ENCODE peak calls at places on chromosome 18, in eight cellular contexts. M, A, B, K, O, V, G and Q are unnamed samples. For H3K27me3 and H3K4me1, the result is how much of the 10 kb centered on the place peaks cover.

GRCh38 chr18:40152859-40153258 is 1802.2 kb upstream of the PIK3C3 start:
- DNase-seq in M (no peak), A (no peak), B (no peak), K (no peak), O (no peak), V (no peak), G (no peak), Q (no peak)

GRCh38 chr18:13502585-13502984 is 223.8 kb downstream of the FAM210A start:
- DNase-seq in M (no peak), A (peak), B (no peak), K (no peak), O (no peak), V (no peak), G (no peak), Q (no peak)

GRCh38 chr18:8657050-8657820 is 48.0 kb downstream of the RAB12 start:
- DNase-seq in M (no peak), A (no peak), B (no peak), K (no peak), O (no peak), V (no peak), G (peak), Q (no peak)

GRCh38 chr18:48002933-48003365 is 72.5 kb upstream of the SMAD2 start:
- DNase-seq in M (no peak), A (peak), B (peak), K (peak), O (no peak), V (peak), G (no peak), Q (no peak)

GRCh38 chr18:13379930-13380665 is 161.5 kb downstream of the LDLRAD4 start:
- DNase-seq in M (no peak), A (no peak), B (no peak), K (no peak), O (no peak), V (no peak), G (no peak), Q (no peak)

GRCh38 chr18:49398331-49398730 is 62.1 kb downstream of the DYM start:
- DNase-seq in M (no peak), A (no peak), B (no peak), K (no peak), O (no peak), V (no peak), G (no peak), Q (no peak)

GRCh38 chr18:33901894-33902512 is 322.7 kb downstream of the NOL4 start:
- DNase-seq in M (no peak), A (no peak), B (no peak), K (no peak), O (no peak), V (no peak), G (no peak), Q (no peak)

GRCh38 chr18:44602845-44603244 is 77.8 kb upstream of the SETBP1 start:
- DNase-seq in M (no peak), A (no peak), B (no peak), K (peak), O (no peak), V (no peak), G (no peak), Q (no peak)

GRCh38 chr18:62741118-62741566 is 25.8 kb downstream of the PHLPP1 start:
- DNase-seq in M (no peak), A (no peak), B (peak), K (no peak), O (peak), V (peak), G (no peak), Q (no peak)

GRCh38 chr18:13548944-13549878 is 177.1 kb downstream of the FAM210A start:
- DNase-seq in M (no peak), A (no peak), B (no peak), K (no peak), O (no peak), V (no peak), G (no peak), Q (no peak)

GRCh38 chr18:30334781-30335180 is 707.8 kb downstream of the DSC3 start:
- DNase-seq in M (no peak), A (no peak), B (no peak), K (no peak), O (no peak), V (no peak), G (no peak), Q (no peak)

GRCh38 chr18:57258131-57258777 is 94.1 kb upstream of the ST8SIA3 start:
- DNase-seq in M (no peak), A (no peak), B (no peak), K (no peak), O (no peak), V (no peak), G (no peak), Q (no peak)

GRCh38 chr18:9731380-9731779 is 23.3 kb downstream of the RAB31 start:
- DNase-seq in M (no peak), A (no peak), B (no peak), K (peak), O (no peak), V (no peak), G (no peak), Q (no peak)

GRCh38 chr18:23540867-23541266 is 37.6 kb downstream of the RMC1 start:
- DNase-seq in M (no peak), A (no peak), B (no peak), K (no peak), O (no peak), V (peak), G (no peak), Q (peak)

GRCh38 chr18:44687421-44687820 is 6.7 kb downstream of the SETBP1 start:
- DNase-seq in M (no peak), A (no peak), B (no peak), K (peak), O (no peak), V (no peak), G (no peak), Q (no peak)

GRCh38 chr18:13191779-13192178 is 26.8 kb upstream of the LDLRAD4 start:
- DNase-seq in M (no peak), A (no peak), B (no peak), K (peak), O (peak), V (no peak), G (peak), Q (no peak)

GRCh38 chr18:13614701-13615288 is 111.6 kb downstream of the FAM210A start:
- DNase-seq in M (peak), A (no peak), B (no peak), K (no peak), O (no peak), V (peak), G (no peak), Q (peak)

GRCh38 chr18:32324173-32324572 is 134.3 kb downstream of the MEP1B start:
- DNase-seq in M (no peak), A (no peak), B (no peak), K (peak), O (no peak), V (no peak), G (no peak), Q (no peak)

DNA sequence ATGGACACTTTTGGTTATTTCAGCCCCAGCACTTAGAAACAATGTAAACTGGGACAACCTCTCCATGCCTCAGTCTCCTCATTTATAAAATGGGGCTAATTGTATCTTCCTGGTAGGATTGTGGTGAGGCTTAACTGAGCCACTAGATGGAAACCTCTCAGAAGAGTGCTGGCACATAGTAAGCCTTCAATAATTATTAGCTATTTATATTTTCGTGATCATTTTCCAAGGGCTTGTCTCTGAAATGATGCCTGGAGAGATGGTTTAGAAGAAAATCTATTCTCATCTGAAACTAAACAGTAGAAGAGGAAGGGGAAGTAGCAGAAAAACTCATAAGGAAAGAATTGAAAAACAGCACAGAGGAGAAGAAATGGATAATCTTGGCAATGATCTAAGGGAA is 6.8 kb downstream of the RAX start:
- DNase-seq in M (no peak), A (no peak), B (no peak), K (no peak), O (no peak), V (no peak), G (no peak), Q (no peak)
- H3K27me3 ChIP-seq in M (under half), A (half or more), B (under half), K (half or more), O (half or more), V (under half), G (half or more), Q (under half)

GRCh38 chr18:11998182-11998581 is 16.9 kb downstream of the IMPA2 start:
- DNase-seq in M (no peak), A (peak), B (no peak), K (no peak), O (no peak), V (no peak), G (no peak), Q (no peak)

GRCh38 chr18:12003894-12004293 is 22.6 kb downstream of the IMPA2 start:
- DNase-seq in M (no peak), A (no peak), B (no peak), K (no peak), O (peak), V (no peak), G (no peak), Q (no peak)

GRCh38 chr18:11999431-11999830 is 18.1 kb downstream of the IMPA2 start:
- DNase-seq in M (no peak), A (no peak), B (no peak), K (no peak), O (no peak), V (no peak), G (no peak), Q (no peak)

GRCh38 chr18:12000072-12000659 is 18.9 kb downstream of the IMPA2 start:
- DNase-seq in M (no peak), A (no peak), B (no peak), K (no peak), O (peak), V (peak), G (no peak), Q (no peak)

DNA sequence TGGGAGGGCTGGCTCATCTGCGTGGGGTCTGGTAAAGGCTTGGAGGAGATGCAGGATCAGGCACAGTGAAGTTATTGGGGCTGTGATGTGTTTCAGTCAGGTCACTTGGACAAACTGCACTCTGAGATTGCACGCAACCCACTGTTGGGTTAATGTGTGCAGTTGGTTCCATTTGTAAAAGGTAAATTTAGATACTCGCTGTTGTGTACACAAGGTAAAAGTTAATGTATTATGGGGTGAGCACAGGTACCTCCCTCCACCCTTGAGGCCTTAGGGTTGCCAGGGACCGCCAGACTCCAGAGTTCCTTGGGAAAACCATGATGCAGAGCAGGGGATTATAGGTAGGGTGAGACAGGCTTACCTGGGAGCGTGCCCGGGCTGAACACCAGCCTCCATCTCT is 20.1 kb downstream of the IMPA2 start:
- DNase-seq in M (no peak), A (no peak), B (no peak), K (no peak), O (peak), V (no peak), G (no peak), Q (no peak)
- H3K4me1 ChIP-seq in M (under half), A (under half), B (under half), K (under half), O (under half), V (under half), G (under half), Q (under half)

DNA sequence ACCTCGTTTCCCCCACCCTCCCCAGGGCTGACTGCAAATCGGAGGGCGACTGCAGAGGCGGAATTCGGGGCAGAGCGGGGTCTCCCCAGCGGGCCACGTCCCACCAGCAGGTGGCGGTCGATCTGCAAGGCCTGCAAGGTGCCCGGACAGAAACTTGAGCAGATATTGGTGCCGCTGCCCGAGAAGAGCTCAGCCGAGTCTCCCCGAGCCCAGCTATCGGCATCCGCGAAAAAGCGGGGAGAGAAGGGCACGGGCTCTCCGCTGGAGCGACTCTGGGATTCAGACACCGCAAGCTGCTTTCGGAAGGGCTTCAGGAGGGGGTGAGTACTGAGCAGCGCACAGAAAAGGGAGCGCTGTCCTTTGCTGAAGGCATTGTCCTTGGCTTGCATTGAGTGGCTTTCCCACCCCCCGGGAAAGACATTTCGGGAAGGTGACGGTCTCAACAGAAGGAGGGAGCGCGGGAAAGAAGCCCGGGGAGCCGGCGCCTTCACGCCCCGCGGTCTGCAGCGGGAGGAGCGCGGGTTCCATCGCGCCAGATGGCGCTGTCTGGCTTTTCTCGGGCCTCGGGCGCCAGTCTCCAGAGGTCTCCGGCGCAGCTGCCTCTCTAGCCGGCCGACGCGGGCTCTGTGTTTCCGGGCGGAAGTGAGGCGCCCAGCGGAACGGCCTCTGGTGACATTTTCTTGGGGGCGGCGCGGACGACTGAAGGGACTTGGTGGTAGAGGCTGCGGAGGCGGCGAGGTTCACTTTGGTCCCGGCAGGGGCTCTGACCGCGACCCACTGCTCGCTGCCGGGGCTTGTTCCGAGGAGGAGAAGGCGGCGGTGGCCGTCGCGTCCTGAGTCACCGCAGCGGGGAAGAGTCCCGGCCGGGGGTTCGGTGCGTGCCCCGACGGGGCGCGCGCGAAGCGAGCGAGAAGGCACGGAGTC is 69.5 kb downstream of the HAUS1 start:
- DNase-seq in M (peak), A (peak), B (peak), K (peak), O (peak), V (peak), G (peak), Q (peak)
- H3K4me3 ChIP-seq in M (peak), A (peak), B (peak), K (peak), O (peak), V (peak), G (peak), Q (peak)

DNA sequence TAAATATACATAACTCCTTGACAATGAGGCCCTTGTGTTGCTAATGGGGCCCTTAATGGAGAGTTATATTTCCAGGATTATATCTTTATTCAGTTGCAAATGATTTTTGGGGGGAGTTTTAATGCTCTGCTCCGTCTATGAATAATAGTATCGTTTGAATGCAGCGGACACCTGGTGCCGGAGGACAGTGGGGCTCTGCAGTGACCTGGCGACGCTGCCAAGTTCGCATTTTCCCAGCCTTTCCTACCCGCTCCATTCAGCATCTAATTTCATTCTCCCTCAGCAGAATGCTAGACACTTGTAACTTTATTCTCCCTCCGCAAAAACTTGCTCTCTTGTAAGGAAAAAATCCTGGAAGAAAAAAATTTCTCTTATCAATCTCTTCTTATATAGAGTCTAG is 257.6 kb upstream of the SALL3 start:
- DNase-seq in M (no peak), A (no peak), B (no peak), K (no peak), O (no peak), V (no peak), G (no peak), Q (no peak)
- H3K27me3 ChIP-seq in M (under half), A (under half), B (under half), K (under half), O (under half), V (under half), G (under half), Q (under half)

GRCh38 chr18:2191180-2191790 is 380.0 kb downstream of the METTL4 start:
- DNase-seq in M (no peak), A (no peak), B (no peak), K (no peak), O (no peak), V (no peak), G (no peak), Q (no peak)
- H3K4me1 ChIP-seq in M (under half), A (under half), B (under half), K (under half), O (under half), V (under half), G (under half), Q (under half)

DNA sequence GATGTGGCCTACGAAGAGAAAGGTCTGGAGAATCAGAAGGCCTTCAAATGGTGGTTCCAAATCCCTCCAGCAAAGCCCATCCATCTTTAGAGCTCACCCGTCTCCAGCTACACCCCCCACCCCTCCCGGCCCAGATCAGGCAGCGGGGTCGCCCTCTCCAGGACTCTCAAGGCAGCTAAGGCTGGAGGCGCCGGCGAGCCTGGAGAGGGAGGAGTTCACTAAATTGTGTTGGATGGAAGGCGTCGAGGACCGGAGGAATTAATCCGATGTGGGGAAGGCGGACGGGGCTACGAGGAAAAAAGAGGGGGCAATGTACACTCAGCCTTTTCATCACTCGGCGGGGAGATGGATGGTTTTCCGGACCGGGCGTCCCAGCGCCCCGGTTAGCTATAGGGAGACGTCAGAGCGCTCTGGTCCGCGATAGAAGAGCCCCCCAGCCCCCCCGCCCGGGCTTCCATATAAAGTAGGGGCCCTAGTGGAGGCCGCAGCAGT is at the start of gene GRP:
- DNase-seq in M (no peak), A (no peak), B (no peak), K (no peak), O (no peak), V (no peak), G (peak), Q (no peak)
- H3K4me3 ChIP-seq in M (no peak), A (peak), B (no peak), K (no peak), O (no peak), V (no peak), G (peak), Q (no peak)

DNA sequence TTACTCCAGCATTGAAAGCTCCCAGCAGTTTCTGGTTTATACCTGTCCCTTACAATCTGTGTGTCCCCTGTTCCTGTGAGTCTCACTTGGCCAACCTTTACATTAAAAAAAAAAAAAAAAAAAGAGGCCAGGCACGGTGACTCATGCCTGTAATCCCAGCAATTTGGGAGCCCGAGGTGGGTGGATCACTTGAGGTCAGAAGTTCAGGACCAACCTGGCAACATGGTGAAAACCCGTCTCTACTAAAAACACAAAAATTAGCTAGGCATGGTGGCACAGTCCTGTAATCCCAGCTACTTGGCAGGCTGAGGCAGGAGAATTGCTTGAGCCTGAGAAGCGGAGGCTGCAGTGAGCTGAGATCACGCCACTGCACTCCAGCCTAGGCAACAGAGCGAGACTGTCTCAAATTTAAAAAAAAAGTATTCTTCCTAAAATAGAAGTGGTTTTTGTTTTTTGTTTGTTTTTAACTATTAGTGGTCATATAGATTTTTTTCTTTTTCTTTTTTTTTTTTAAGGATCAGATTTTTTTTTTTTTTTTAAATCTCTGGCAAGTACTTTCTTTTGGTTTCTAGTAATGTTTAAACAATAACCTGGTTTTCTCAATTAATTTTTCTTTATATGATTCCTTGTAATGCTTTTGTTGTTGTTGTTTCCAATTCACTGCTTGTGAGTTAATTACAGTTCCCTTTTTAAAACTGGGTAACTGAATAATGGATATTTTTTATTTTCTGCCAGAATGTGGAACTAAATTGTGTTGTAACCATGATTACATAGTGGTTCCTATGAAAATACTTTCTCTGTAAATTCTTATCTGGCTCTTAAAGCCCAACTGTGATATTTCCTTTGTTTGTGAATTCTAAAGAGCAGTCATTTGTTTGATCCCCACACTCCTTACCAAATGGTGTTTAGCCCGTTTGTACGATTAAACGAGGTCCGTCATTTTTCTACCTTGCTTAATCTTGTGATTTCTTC is 116.8 kb downstream of the CTAGE1 start:
- DNase-seq in M (no peak), A (no peak), B (no peak), K (peak), O (no peak), V (peak), G (no peak), Q (no peak)
- H3K27me3 ChIP-seq in M (under half), A (under half), B (under half), K (under half), O (under half), V (under half), G (under half), Q (under half)

DNA sequence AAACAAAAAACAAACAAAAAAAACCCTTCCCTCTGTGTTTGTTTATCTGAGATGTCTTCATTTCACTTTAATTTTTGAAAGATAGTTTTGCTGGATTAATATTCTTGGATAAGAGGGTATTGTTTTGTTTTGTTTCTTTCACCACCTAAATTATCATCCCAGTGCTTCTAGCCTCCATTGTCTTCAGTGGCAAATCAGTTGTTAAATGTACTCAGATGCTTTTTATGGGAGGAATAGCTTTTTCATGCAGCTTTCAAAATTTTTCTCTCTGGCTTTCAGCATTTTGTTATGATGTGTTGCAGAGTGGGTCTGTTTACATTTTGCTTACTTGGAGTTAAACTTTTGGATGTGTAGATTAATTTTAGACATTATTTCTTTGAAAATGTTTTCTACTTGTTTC is 203.5 kb upstream of the DCC start:
- DNase-seq in M (no peak), A (no peak), B (no peak), K (no peak), O (no peak), V (no peak), G (no peak), Q (no peak)
- H3K4me1 ChIP-seq in M (under half), A (under half), B (under half), K (under half), O (under half), V (under half), G (under half), Q (under half)